ENCODE peak calls at places on chromosome 10, in ten cellular contexts. Q is AG09319; R is NCI-H1048; P is NCI-H748 treated with DMSO at 0.1 percent for 48 hours; E is RPMI8226; K is RPMI7951; Z is osteoblast; C is right lobe of liver; T is stimulated activated CD4-positive, alpha-beta T cell treated with anti-CD3 and anti-CD28 coated beads, Interleukin-1b, Interleukin-23, amount 100 ng/mL, for 24 hours; G is M059J. W is an unnamed sample.

GRCh38 chr10:122461367-122461728 is at the start of gene HTRA1:
- DNase-seq in Q (peak; percentile 54), R (no peak), P (no peak), E (no peak), K (peak; percentile 77), Z (peak; percentile 98), C (peak; percentile 87), T (no peak), G (peak; percentile 71), W (no peak)

GRCh38 chr10:88819290-88819689 is 16.8 kb downstream of the LIPM start:
- DNase-seq in Q (no peak), R (no peak), P (no peak), E (no peak), K (peak; percentile 46), Z (peak; percentile 52), C (no peak), T (no peak), G (peak; percentile 55), W (peak; percentile 16)

GRCh38 chr10:60390224-60390626 is 550 bp upstream of the ANK3 start:
- DNase-seq in Q (no peak), R (no peak), P (no peak), E (no peak), K (peak; percentile 18), Z (no peak), C (no peak), T (no peak), G (no peak), W (peak; percentile 2)

GRCh38 chr10:97903128-97904025 is 53.7 kb downstream of the GOLGA7B start:
- DNase-seq in Q (no peak), R (no peak), P (no peak), E (no peak), K (no peak), Z (no peak), C (peak; percentile 13), T (no peak), G (no peak), W (no peak)

GRCh38 chr10:119737827-119738226 is 12.0 kb downstream of the INPP5F start:
- DNase-seq in Q (peak; percentile 23), R (no peak), P (no peak), E (no peak), K (peak; percentile 79), Z (peak; percentile 85), C (no peak), T (no peak), G (peak; percentile 79), W (peak; percentile 74)

GRCh38 chr10:3785849-3786290 is 861 bp upstream of the KLF6 start:
- DNase-seq in Q (no peak), R (no peak), P (peak; percentile 23), E (peak; percentile 44), K (no peak), Z (peak; percentile 45), C (peak; percentile 78), T (no peak), G (peak; percentile 37), W (no peak)

GRCh38 chr10:52220947-52221346 is 93.1 kb upstream of the DKK1 start:
- DNase-seq in Q (no peak), R (no peak), P (no peak), E (no peak), K (no peak), Z (no peak), C (no peak), T (no peak), G (no peak), W (no peak)

GRCh38 chr10:3668276-3668960 is 116.6 kb downstream of the KLF6 start:
- DNase-seq in Q (no peak), R (no peak), P (no peak), E (no peak), K (no peak), Z (peak; percentile 92), C (peak; percentile 69), T (no peak), G (peak; percentile 15), W (peak; percentile 84)

GRCh38 chr10:101690461-101690860 is 4.5 kb downstream of the FBXW4 start:
- DNase-seq in Q (no peak), R (no peak), P (no peak), E (no peak), K (no peak), Z (no peak), C (no peak), T (no peak), G (peak; percentile 55), W (no peak)

GRCh38 chr10:76442113-76442512 is 1010.7 kb downstream of the LRMDA start:
- DNase-seq in Q (no peak), R (no peak), P (no peak), E (no peak), K (no peak), Z (no peak), C (no peak), T (no peak), G (no peak), W (no peak)

GRCh38 chr10:58511765-58512469 is 755 bp upstream of the BICC1 start:
- DNase-seq in Q (no peak), R (no peak), P (peak; percentile 35), E (no peak), K (no peak), Z (peak; percentile 91), C (no peak), T (no peak), G (peak; percentile 29), W (no peak)

GRCh38 chr10:97757471-97757870 is 14.3 kb downstream of the SFRP5 start:
- DNase-seq in Q (no peak), R (no peak), P (no peak), E (no peak), K (no peak), Z (peak; percentile 3), C (peak; percentile 37), T (no peak), G (no peak), W (no peak)